ENCODE peak calls at places on chromosomes 3 and 15, in six cellular contexts. A, C, R, L, I and Y are unnamed samples.

GRCh38 chr3:178181784-178182183 is 354.5 kb upstream of the KCNMB2 start:
- DNase-seq in A (no peak), C (no peak), R (no peak), L (no peak), I (no peak), Y (no peak)

GRCh38 chr3:183222631-183223030 is 30.4 kb upstream of the B3GNT5 start:
- DNase-seq in A (no peak), C (no peak), R (no peak), L (no peak), I (no peak), Y (no peak)

GRCh38 chr3:15332405-15333098 is at the start of gene SH3BP5:
- DNase-seq in A (peak; percentile 83), C (peak; percentile 79), R (peak; percentile 86), L (peak; percentile 69), I (peak; percentile 37), Y (no peak)

GRCh38 chr3:74445541-74445940 is 168.9 kb downstream of the CNTN3 start:
- DNase-seq in A (no peak), C (no peak), R (no peak), L (no peak), I (no peak), Y (no peak)

GRCh38 chr3:185796431-185797107 is 28.3 kb downstream of the IGF2BP2 start:
- DNase-seq in A (no peak), C (no peak), R (no peak), L (peak; percentile 54), I (peak; percentile 71), Y (no peak)

GRCh38 chr3:46895204-46895660 is 17.7 kb downstream of the PTH1R start:
- DNase-seq in A (peak; percentile 78), C (peak; percentile 83), R (peak; percentile 74), L (peak; percentile 72), I (peak; percentile 39), Y (peak; percentile 79)

GRCh38 chr15:34719883-34720148 is 35.0 kb downstream of the GJD2 start:
- DNase-seq in A (no peak), C (no peak), R (no peak), L (no peak), I (no peak), Y (no peak)

GRCh38 chr3:126158016-126158911 is 22.1 kb downstream of the ALDH1L1 start:
- DNase-seq in A (no peak), C (no peak), R (no peak), L (no peak), I (no peak), Y (no peak)

GRCh38 chr3:112531358-112531781 is 30.4 kb downstream of the ATG3 start:
- DNase-seq in A (no peak), C (no peak), R (peak; percentile 61), L (no peak), I (no peak), Y (no peak)

GRCh38 chr3:142963266-142964149 is at the start of gene PAQR9:
- DNase-seq in A (peak; percentile 35), C (no peak), R (no peak), L (no peak), I (no peak), Y (no peak)

GRCh38 chr3:50515565-50516047 is 12.2 kb upstream of the CACNA2D2 start:
- DNase-seq in A (peak; percentile 31), C (peak; percentile 63), R (peak; percentile 13), L (peak; percentile 28), I (peak; percentile 25), Y (no peak)

GRCh38 chr3:134463676-134464611 is 21.8 kb downstream of the ANAPC13 start:
- DNase-seq in A (peak; percentile 83), C (peak; percentile 95), R (no peak), L (peak; percentile 28), I (peak; percentile 96), Y (no peak)

GRCh38 chr3:67897686-67898336 is 243.4 kb upstream of the SUCLG2 start:
- DNase-seq in A (no peak), C (no peak), R (peak; percentile 95), L (no peak), I (no peak), Y (no peak)

GRCh38 chr3:67896130-67896529 is 241.7 kb upstream of the SUCLG2 start:
- DNase-seq in A (no peak), C (no peak), R (no peak), L (no peak), I (no peak), Y (no peak)

GRCh38 chr3:67906256-67906655 is 251.8 kb upstream of the SUCLG2 start:
- DNase-seq in A (no peak), C (no peak), R (no peak), L (no peak), I (no peak), Y (no peak)

GRCh38 chr3:67898916-67899315 is 244.5 kb upstream of the SUCLG2 start:
- DNase-seq in A (no peak), C (no peak), R (peak; percentile 61), L (no peak), I (no peak), Y (no peak)

GRCh38 chr3:67901681-67902080 is 247.3 kb upstream of the SUCLG2 start:
- DNase-seq in A (no peak), C (no peak), R (peak; percentile 41), L (no peak), I (no peak), Y (no peak)
- TF ChIP-seq CTCF in A (no peak), C (no peak), R (peak; percentile 84), L (no peak), I (peak; percentile 34), Y (no peak)

DNA sequence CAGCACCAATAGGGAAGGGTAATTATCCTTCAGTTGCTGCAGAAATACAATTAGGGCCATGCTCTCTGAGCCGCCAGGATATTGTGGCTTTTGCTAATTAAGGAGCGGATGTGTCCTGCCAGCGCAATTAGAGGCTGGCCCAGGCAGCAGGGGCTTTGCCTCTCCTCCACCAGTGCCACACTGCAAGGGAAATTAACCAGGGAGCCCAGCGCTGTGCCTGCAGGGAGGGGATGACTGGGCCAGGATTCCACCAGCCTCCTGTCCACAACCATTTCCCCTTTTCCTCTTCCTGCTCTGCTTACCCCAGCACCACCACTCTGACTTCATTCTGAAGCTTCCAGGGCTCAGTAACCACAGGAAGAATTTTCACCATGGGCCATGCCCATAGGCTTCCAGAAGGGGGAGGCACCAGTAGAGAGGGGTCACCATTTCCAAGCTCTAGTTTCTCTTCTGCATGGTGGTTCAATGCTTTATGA is 10.3 kb upstream of the AEN start:
- DNase-seq in A (no peak), C (no peak), R (peak; percentile 37), L (no peak), I (no peak), Y (no peak)
- TF ChIP-seq CTCF in A (no peak), C (no peak), R (peak; percentile 30), L (no peak), I (peak; percentile 40), Y (no peak)

DNA sequence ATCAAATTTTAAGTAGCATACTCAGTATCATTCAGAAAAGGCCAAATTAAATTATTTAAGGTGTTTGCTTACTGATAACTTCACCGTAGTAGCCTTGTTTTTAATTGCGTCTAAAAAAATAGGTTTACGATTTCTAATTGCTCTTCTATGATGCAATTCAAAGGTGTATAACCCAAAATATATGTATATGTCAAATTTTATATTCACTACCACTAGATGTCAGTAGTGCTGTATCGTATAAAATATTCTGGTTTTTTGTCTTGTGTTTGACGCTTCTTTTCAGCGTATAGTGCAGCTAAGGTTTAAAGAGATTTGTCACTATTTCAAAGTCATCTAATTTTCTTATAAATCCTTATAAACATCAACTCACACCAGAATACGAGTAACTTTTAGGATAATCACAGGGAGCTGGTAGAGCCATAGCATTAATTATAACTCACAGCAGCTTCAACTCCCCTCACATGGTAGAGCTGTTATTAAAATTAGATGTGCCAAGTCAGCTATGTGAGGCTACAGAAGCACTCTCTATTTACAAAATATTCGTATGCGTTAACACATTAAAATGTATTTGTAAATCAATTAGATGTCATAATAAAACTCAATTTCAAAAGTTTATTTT is 3.5 kb downstream of the PFN2 start:
- DNase-seq in A (no peak), C (no peak), R (peak; percentile 46), L (no peak), I (no peak), Y (no peak)
- TF ChIP-seq CTCF in A (peak; percentile 75), C (peak; percentile 78), R (peak; percentile 86), L (peak; percentile 55), I (peak; percentile 31), Y (peak; percentile 95)

GRCh38 chr3:160449660-160450598 is at the start of gene TRIM59:
- DNase-seq in A (peak; percentile 78), C (peak; percentile 68), R (peak; percentile 98), L (peak; percentile 95), I (peak; percentile 98), Y (peak; percentile 97)
- TF ChIP-seq CTCF in A (no peak), C (no peak), R (no peak), L (no peak), I (no peak), Y (peak; percentile 45)

GRCh38 chr3:8769088-8769822 is at the start of gene OXTR:
- DNase-seq in A (peak; percentile 57), C (no peak), R (peak; percentile 54), L (peak; percentile 57), I (peak; percentile 79), Y (no peak)

GRCh38 chr3:8766148-8766547 is 3.3 kb downstream of the OXTR start:
- DNase-seq in A (no peak), C (no peak), R (no peak), L (no peak), I (no peak), Y (no peak)

GRCh38 chr3:8767181-8767666 is 2.2 kb downstream of the OXTR start:
- DNase-seq in A (no peak), C (no peak), R (no peak), L (no peak), I (no peak), Y (no peak)

GRCh38 chr3:8767667-8768363 is 1.6 kb downstream of the OXTR start:
- DNase-seq in A (no peak), C (no peak), R (no peak), L (peak; percentile 45), I (no peak), Y (no peak)

DNA sequence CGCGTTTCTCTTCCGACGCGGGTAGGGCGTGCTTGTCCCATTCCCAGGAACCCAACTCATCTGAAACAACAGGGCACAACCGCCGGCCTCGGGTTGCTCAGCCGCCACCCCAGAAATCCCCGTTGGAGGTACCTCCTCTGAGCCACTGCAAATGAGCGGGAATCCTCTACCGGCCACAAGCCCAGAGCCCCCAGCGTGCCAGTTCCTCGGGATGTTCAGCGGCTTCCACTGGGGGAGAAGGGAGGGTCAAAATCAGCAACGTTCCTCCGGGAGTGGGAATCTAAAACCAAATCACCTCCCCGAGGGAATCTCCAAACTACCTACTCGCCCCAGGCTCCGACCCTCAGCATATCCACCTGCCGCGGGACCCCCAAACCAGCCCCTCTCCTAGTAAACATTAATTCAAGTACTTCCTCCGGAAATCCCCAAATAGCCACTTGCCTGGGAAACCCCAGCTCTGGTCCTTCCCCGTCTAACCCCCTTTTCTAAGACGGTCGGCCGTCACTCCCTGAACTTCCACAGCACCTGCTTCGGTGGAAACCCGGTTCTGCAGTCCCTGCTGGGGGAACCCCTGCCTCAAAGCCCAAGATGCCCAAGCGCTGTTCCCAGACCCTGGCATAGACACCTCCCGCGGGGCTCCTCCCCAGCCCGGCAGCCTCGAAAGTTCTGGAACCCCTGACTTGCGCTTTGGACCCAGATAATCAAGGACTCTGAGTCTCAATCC is 887 bp downstream of the OXTR start:
- DNase-seq in A (no peak), C (no peak), R (no peak), L (no peak), I (no peak), Y (no peak)
- TF ChIP-seq CTCF in A (no peak), C (no peak), R (no peak), L (no peak), I (no peak), Y (no peak)

DNA sequence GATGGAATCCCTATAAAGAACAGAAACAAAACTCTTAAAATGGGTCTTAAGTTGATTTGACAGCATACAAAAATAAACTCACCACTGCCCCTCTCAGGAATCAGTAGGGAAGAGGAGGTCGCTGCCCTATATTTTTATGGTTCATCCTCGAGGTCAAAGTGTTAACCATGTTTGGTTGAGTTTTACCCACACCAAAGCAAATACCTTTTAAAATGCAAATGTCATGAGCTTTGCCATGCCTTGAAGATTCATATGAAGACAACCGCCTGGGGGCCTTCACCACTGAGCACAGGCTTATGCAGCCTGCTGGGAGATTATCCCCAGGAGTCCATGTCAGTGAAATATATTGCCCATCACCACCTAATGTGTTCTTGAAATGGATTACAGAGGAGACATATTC is 66.1 kb downstream of the GLB1 start:
- DNase-seq in A (no peak), C (no peak), R (no peak), L (no peak), I (no peak), Y (no peak)
- TF ChIP-seq CTCF in A (no peak), C (no peak), R (peak; percentile 59), L (no peak), I (no peak), Y (no peak)